ENCODE peak calls at places on chromosomes 4 and X, in nine cellular contexts. I is endodermal cell, Q is colonic mucosa, K is ovary, H is brain microvascular endothelial cell, C is heart left ventricle, G is HepG2, O is transverse colon, B is epithelial cell of esophagus. N is an unnamed sample.

GRCh38 chr4:107552306-107552705 is 167.7 kb downstream of the PAPSS1 start:
- DNase-seq in Q (no peak), G (no peak), K (no peak), O (no peak), I (no peak), C (no peak), H (no peak), B (peak), N (no peak)

GRCh38 chrX:20038966-20039365 is 48.1 kb upstream of the BCLAF3 start:
- DNase-seq in G (no peak), H (no peak), K (no peak), B (peak), Q (no peak), O (no peak), I (no peak), C (no peak), N (no peak)

GRCh38 chr4:38411092-38411491 is 252.9 kb upstream of the KLF3 start:
- DNase-seq in H (peak), G (no peak), I (no peak), Q (no peak), K (no peak), C (no peak), B (peak), O (peak), N (no peak)

GRCh38 chrX:123626962-123627361 is 105.9 kb downstream of the THOC2 start:
- DNase-seq in K (no peak), O (no peak), B (peak), H (peak), G (no peak), Q (no peak), I (no peak), C (no peak), N (no peak)

GRCh38 chr4:47505666-47506065 is 20.6 kb downstream of the ATP10D start:
- DNase-seq in Q (no peak), K (no peak), G (no peak), H (no peak), B (no peak), O (no peak), I (no peak), C (no peak), N (no peak)

GRCh38 chrX:12948495-12948894 is 26.4 kb upstream of the TMSB4X start:
- DNase-seq in H (no peak), C (no peak), O (no peak), K (no peak), Q (no peak), I (no peak), B (no peak), G (no peak), N (no peak)

GRCh38 chr4:77959566-77960338 is 97.1 kb downstream of the MRPL1 start:
- DNase-seq in I (no peak), Q (no peak), O (no peak), H (peak), B (peak), K (no peak), G (peak), C (no peak), N (no peak)

GRCh38 chrX:9337056-9337455 is 127.8 kb upstream of the TBL1X start:
- DNase-seq in O (no peak), Q (no peak), H (no peak), B (no peak), C (peak), G (no peak), I (no peak), K (no peak), N (no peak)

GRCh38 chr4:88106205-88106604 is 52.2 kb downstream of the ABCG2 start:
- DNase-seq in C (no peak), Q (no peak), B (peak), O (no peak), G (no peak), K (no peak), I (no peak), H (no peak), N (no peak)

GRCh38 chr4:81913427-81913878 is 441.7 kb upstream of the RASGEF1B start:
- DNase-seq in B (peak), H (peak), I (peak), G (peak), C (peak), O (peak), K (no peak), Q (peak), N (peak)

GRCh38 chr4:173130671-173131070 is 37.9 kb upstream of the GALNT7 start:
- DNase-seq in H (no peak), O (no peak), G (no peak), B (peak), C (no peak), K (no peak), Q (no peak), I (no peak), N (no peak)

GRCh38 chr4:173138636-173139035 is 30.0 kb upstream of the GALNT7 start:
- DNase-seq in Q (no peak), B (no peak), I (no peak), G (no peak), K (no peak), C (no peak), H (no peak), O (no peak), N (no peak)

GRCh38 chr4:173139561-173139960 is 29.1 kb upstream of the GALNT7 start:
- DNase-seq in Q (no peak), C (no peak), B (no peak), G (no peak), K (no peak), H (no peak), I (no peak), O (no peak), N (no peak)

GRCh38 chr4:173134426-173134825 is 34.2 kb upstream of the GALNT7 start:
- DNase-seq in Q (no peak), G (no peak), K (no peak), H (no peak), C (no peak), O (no peak), I (no peak), B (no peak), N (no peak)

GRCh38 chr4:173135241-173135847 is 33.3 kb upstream of the GALNT7 start:
- DNase-seq in Q (no peak), G (no peak), O (no peak), H (peak), I (no peak), B (peak), K (no peak), C (no peak), N (no peak)
- TF ChIP-seq CTCF in Q (no peak), G (no peak), O (no peak), H (no peak), I (no peak), B (no peak), K (no peak), C (no peak), N (no peak)

DNA sequence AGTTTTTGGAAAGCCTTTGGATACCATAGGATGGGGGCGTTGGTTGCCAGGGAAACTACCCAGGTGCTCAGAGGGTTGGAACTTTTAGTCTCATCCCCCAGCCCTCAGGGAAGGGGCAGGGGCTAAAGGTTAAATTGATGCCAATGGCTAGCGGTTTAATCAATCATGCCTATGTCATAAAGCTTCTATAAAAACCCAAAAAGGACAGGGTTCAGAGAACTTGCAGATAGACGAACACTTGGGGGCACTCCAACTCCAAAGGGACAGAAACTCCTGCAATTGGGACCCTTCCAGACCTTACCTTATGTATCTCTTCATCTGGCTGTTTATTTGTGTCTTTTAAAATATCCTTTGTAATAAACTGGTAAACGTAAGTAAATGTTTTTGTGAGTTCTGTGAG is 30.0 kb upstream of the GPR173 start:
- DNase-seq in K (no peak), H (no peak), B (no peak), Q (no peak), I (peak), G (peak), C (no peak), O (no peak), N (no peak)
- TF ChIP-seq CTCF in K (no peak), H (peak), B (no peak), Q (no peak), I (peak), G (no peak), C (no peak), O (no peak), N (no peak)

GRCh38 chr4:157170321-157170720 is 50.2 kb upstream of the GRIA2 start:
- DNase-seq in G (no peak), O (no peak), B (no peak), I (no peak), K (no peak), C (no peak), H (no peak), Q (no peak), N (no peak)

GRCh38 chr4:157172011-157172410 is 48.5 kb upstream of the GRIA2 start:
- DNase-seq in G (no peak), C (no peak), B (peak), H (no peak), I (no peak), K (no peak), Q (no peak), O (no peak), N (no peak)
- TF ChIP-seq CTCF in G (no peak), C (no peak), B (peak), H (peak), I (peak), K (no peak), Q (no peak), O (no peak), N (no peak)

GRCh38 chr4:92175250-92175649 is 128.5 kb upstream of the GRID2 start:
- DNase-seq in K (no peak), C (no peak), O (no peak), Q (no peak), B (no peak), H (no peak), I (peak), G (no peak), N (no peak)
- TF ChIP-seq CTCF in K (no peak), C (no peak), O (no peak), Q (no peak), B (peak), H (no peak), I (peak), G (no peak), N (no peak)

GRCh38 chr4:153645183-153645582 is 38.9 kb upstream of the TLR2 start:
- DNase-seq in B (no peak), C (no peak), G (no peak), K (no peak), I (no peak), H (no peak), O (no peak), Q (no peak), N (no peak)
- TF ChIP-seq CTCF in B (peak), C (no peak), G (no peak), K (no peak), I (peak), H (peak), O (no peak), Q (peak), N (no peak)

GRCh38 chrX:25527596-25527995 is 511.8 kb upstream of the ARX start:
- DNase-seq in O (no peak), K (no peak), H (no peak), Q (no peak), B (no peak), I (no peak), C (no peak), G (no peak), N (no peak)

GRCh38 chrX:25519258-25519657 is 503.5 kb upstream of the ARX start:
- DNase-seq in C (no peak), Q (no peak), K (no peak), I (no peak), G (no peak), O (no peak), H (no peak), B (no peak), N (no peak)

GRCh38 chrX:25524150-25524549 is 508.4 kb upstream of the ARX start:
- DNase-seq in Q (no peak), C (no peak), K (no peak), O (no peak), G (peak), B (peak), H (peak), I (no peak), N (no peak)

GRCh38 chrX:25523574-25523973 is 507.8 kb upstream of the ARX start:
- DNase-seq in B (peak), I (peak), O (no peak), H (peak), G (peak), Q (no peak), C (peak), K (no peak), N (no peak)
- TF ChIP-seq CTCF in B (peak), I (peak), O (no peak), H (peak), G (peak), Q (no peak), C (no peak), K (no peak), N (no peak)

DNA sequence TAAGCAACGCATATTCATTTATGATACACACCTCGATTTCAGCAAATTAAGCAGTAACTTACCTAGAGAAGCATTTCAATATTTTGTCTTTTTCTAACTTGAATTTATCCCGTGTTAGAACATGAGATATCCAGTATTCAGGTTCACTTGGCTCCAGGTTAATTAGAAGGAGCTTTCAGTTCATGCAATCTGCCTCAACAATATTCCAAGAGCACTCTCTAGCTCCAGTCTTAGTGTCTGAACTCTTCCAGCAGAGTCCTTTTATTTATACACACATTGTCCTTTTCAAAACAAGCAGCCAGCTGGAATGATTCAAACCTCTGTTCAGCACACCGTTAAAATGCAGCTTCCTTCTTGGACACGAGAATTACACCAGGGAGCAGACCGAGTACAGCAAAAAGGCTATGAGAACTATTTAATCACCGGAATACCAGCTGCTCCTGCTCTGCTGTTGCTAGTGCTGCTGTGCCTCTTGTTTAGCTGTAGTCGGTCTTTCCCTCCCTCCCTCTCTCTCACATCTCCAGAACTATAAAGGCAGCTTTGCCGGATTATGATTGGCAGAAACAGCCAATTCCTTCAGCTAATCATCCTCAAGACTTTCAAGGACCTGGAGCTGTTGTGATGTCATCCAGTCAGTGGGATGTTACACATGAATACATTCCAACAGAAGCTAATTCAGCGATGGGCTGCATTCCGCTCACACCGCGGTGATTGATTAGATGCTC is at the start of gene NDST4:
- DNase-seq in B (peak), K (no peak), C (no peak), I (no peak), G (no peak), Q (no peak), H (peak), O (no peak), N (no peak)
- TF ChIP-seq CTCF in B (no peak), K (no peak), C (no peak), I (no peak), G (no peak), Q (no peak), H (no peak), O (no peak), N (no peak)

GRCh38 chr4:156109943-156110925 is 156.6 kb upstream of the CTSO start:
- DNase-seq in H (no peak), I (peak), K (no peak), O (no peak), B (peak), C (peak), Q (no peak), G (no peak), N (no peak)

GRCh38 chr4:156111706-156112105 is 158.0 kb upstream of the CTSO start:
- DNase-seq in K (no peak), Q (no peak), H (no peak), I (no peak), G (no peak), O (no peak), B (no peak), C (no peak), N (no peak)

GRCh38 chr4:156118821-156119220 is 165.2 kb upstream of the CTSO start:
- DNase-seq in C (no peak), B (no peak), H (no peak), K (no peak), O (no peak), Q (no peak), I (no peak), G (no peak), N (no peak)

GRCh38 chr4:156113138-156113537 is 159.5 kb upstream of the CTSO start:
- DNase-seq in I (no peak), B (peak), Q (no peak), C (no peak), G (no peak), O (no peak), H (no peak), K (no peak), N (no peak)
- TF ChIP-seq CTCF in I (peak), B (peak), Q (no peak), C (no peak), G (no peak), O (peak), H (no peak), K (no peak), N (no peak)

N was measured in CD4-positive, alpha-beta T cell.